ENCODE peak calls at places on chromosome 1, in nine cellular contexts. R, N, V, A, G, Z, P, E and D are unnamed samples.

GRCh38 chr1:6599141-6599975 is 3.3 kb downstream of the KLHL21 start:
- DNase-seq in G (peak), E (no peak), V (no peak), Z (peak), P (no peak), A (peak), R (peak), N (peak), D (no peak)

GRCh38 chr1:85188530-85188929 is 12.3 kb downstream of the SYDE2 start:
- DNase-seq in V (no peak), E (peak), P (no peak), G (no peak), Z (no peak), N (no peak), R (no peak), A (no peak), D (no peak)

GRCh38 chr1:179143332-179143731 is 61.5 kb downstream of the TOR3A start:
- DNase-seq in N (no peak), P (no peak), R (no peak), G (peak), A (no peak), V (no peak), E (peak), Z (no peak), D (peak)

GRCh38 chr1:12052008-12052573 is 11.0 kb upstream of the TNFRSF8 start:
- DNase-seq in R (peak), Z (peak), P (no peak), N (no peak), G (peak), V (peak), E (peak), A (no peak), D (peak)

GRCh38 chr1:240497908-240498307 is 114.0 kb downstream of the GREM2 start:
- DNase-seq in E (no peak), G (no peak), A (no peak), V (no peak), Z (no peak), R (no peak), P (no peak), N (no peak), D (no peak)

GRCh38 chr1:23013657-23014056 is 2.0 kb downstream of the TEX46 start:
- DNase-seq in G (no peak), N (no peak), P (peak), A (no peak), V (no peak), E (no peak), Z (no peak), R (no peak), D (no peak)

GRCh38 chr1:238672262-238672661 is 714.1 kb upstream of the CHRM3 start:
- DNase-seq in E (no peak), R (no peak), P (no peak), N (no peak), V (no peak), G (no peak), Z (no peak), A (no peak), D (no peak)

GRCh38 chr1:41662656-41663437 is 178.4 kb upstream of the EDN2 start:
- DNase-seq in Z (peak), N (no peak), R (peak), E (peak), G (no peak), P (no peak), A (peak), V (peak), D (peak)

GRCh38 chr1:108624069-108624468 is 36.8 kb downstream of the HENMT1 start:
- DNase-seq in N (no peak), A (no peak), R (no peak), E (no peak), G (no peak), Z (no peak), P (no peak), V (no peak), D (no peak)

GRCh38 chr1:95216292-95216990 is 17.6 kb upstream of the RWDD3 start:
- DNase-seq in G (peak), P (no peak), Z (no peak), N (no peak), R (no peak), E (no peak), V (no peak), A (no peak), D (no peak)

GRCh38 chr1:117615474-117615873 is 9.6 kb downstream of the TENT5C start:
- DNase-seq in A (peak), R (peak), N (no peak), V (no peak), Z (no peak), G (peak), E (no peak), P (no peak), D (no peak)

GRCh38 chr1:162633327-162633762 is 1.1 kb downstream of the DDR2 start:
- DNase-seq in A (no peak), N (no peak), G (no peak), Z (no peak), E (peak), P (no peak), V (no peak), R (no peak), D (peak)

GRCh38 chr1:53089478-53090226 is 27.6 kb downstream of the PODN start:
- DNase-seq in A (no peak), Z (no peak), N (no peak), V (no peak), P (no peak), E (no peak), R (no peak), G (no peak), D (peak)

GRCh38 chr1:112701227-112702066 is 5.5 kb downstream of the RHOC start:
- DNase-seq in R (no peak), G (no peak), E (no peak), A (no peak), P (no peak), N (no peak), V (no peak), Z (no peak), D (no peak)

GRCh38 chr1:203796223-203796747 is 862 bp downstream of the ZBED6 start:
- DNase-seq in P (no peak), N (peak), V (peak), A (peak), Z (peak), G (peak), E (no peak), R (peak), D (peak)

GRCh38 chr1:67211589-67212563 is 45.6 kb downstream of the IL23R start:
- DNase-seq in P (no peak), R (peak), V (no peak), N (peak), G (peak), Z (no peak), A (peak), E (peak), D (peak)